ENCODE peak calls at places on chromosome 9, in six cellular contexts. One of them, this sample, is unnamed.
A peak's percentile ranks its signal among the peaks of the same experiment; 100 is the strongest.

GRCh38 chr9:95305770-95306492 is 11.6 kb downstream of the FANCC start:
- DNase-seq in small intestine: no peak
- DNase-seq in colonic mucosa: no peak
- DNase-seq in hepatocyte: no peak
- DNase-seq in testis: no peak
- DNase-seq in stomach: no peak
- DNase-seq in this sample: no peak

GRCh38 chr9:114532561-114533237 is 27.4 kb upstream of the WHRN start:
- DNase-seq in small intestine: no peak
- DNase-seq in colonic mucosa: no peak
- DNase-seq in hepatocyte: no peak
- DNase-seq in testis: no peak
- DNase-seq in stomach: no peak
- DNase-seq in this sample: no peak

GRCh38 chr9:125889122-125889523 is 141.9 kb downstream of the PBX3 start:
- DNase-seq in small intestine: no peak
- DNase-seq in colonic mucosa: peak; percentile 25
- DNase-seq in hepatocyte: peak; percentile 18
- DNase-seq in testis: peak; percentile 49
- DNase-seq in stomach: no peak
- DNase-seq in this sample: no peak

GRCh38 chr9:90883661-90884060 is 82.0 kb downstream of the SYK start:
- DNase-seq in small intestine: no peak
- DNase-seq in colonic mucosa: no peak
- DNase-seq in hepatocyte: no peak
- DNase-seq in testis: no peak
- DNase-seq in stomach: no peak
- DNase-seq in this sample: no peak

GRCh38 chr9:5872496-5872895 is 18.2 kb upstream of the MLANA start:
- DNase-seq in small intestine: no peak
- DNase-seq in colonic mucosa: no peak
- DNase-seq in hepatocyte: no peak
- DNase-seq in testis: no peak
- DNase-seq in stomach: no peak
- DNase-seq in this sample: no peak

GRCh38 chr9:93436218-93436617 is 15.3 kb upstream of the FAM120A start:
- DNase-seq in small intestine: no peak
- DNase-seq in colonic mucosa: no peak
- DNase-seq in hepatocyte: no peak
- DNase-seq in testis: no peak
- DNase-seq in stomach: no peak
- DNase-seq in this sample: no peak

GRCh38 chr9:136403538-136403914 is 3.6 kb upstream of the SNAPC4 start:
- DNase-seq in small intestine: peak; percentile 33
- DNase-seq in colonic mucosa: no peak
- DNase-seq in hepatocyte: no peak
- DNase-seq in testis: no peak
- DNase-seq in stomach: no peak
- DNase-seq in this sample: peak; percentile 38

GRCh38 chr9:90921969-90922368 is 120.3 kb downstream of the SYK start:
- DNase-seq in small intestine: no peak
- DNase-seq in colonic mucosa: no peak
- DNase-seq in hepatocyte: no peak
- DNase-seq in testis: peak; percentile 36
- DNase-seq in stomach: no peak
- DNase-seq in this sample: no peak

GRCh38 chr9:94082956-94083355 is 1.3 kb upstream of the PTPDC1 start:
- DNase-seq in small intestine: no peak
- DNase-seq in colonic mucosa: no peak
- DNase-seq in hepatocyte: no peak
- DNase-seq in testis: no peak
- DNase-seq in stomach: no peak
- DNase-seq in this sample: no peak

GRCh38 chr9:38385896-38386295 is 6.6 kb upstream of the ALDH1B1 start:
- DNase-seq in small intestine: no peak
- DNase-seq in colonic mucosa: no peak
- DNase-seq in hepatocyte: no peak
- DNase-seq in testis: no peak
- DNase-seq in stomach: no peak
- DNase-seq in this sample: no peak
- H3K4me3 ChIP-seq in small intestine: no peak overlapping the region
- H3K4me3 ChIP-seq in colonic mucosa: no peak overlapping the region
- H3K4me3 ChIP-seq in hepatocyte: no peak overlapping the region
- H3K4me3 ChIP-seq in testis: no peak overlapping the region
- H3K4me3 ChIP-seq in stomach: no peak overlapping the region
- H3K4me3 ChIP-seq in this sample: no peak overlapping the region

GRCh38 chr9:77738932-77739331 is 90.8 kb upstream of the GNA14 start:
- DNase-seq in small intestine: no peak
- DNase-seq in colonic mucosa: no peak
- DNase-seq in hepatocyte: no peak
- DNase-seq in testis: no peak
- DNase-seq in stomach: no peak
- DNase-seq in this sample: no peak
- H3K4me1 ChIP-seq in small intestine: no peaks in the 10 kb centered on the region
- H3K4me1 ChIP-seq in colonic mucosa: no peaks in the 10 kb centered on the region
- H3K4me1 ChIP-seq in hepatocyte: peaks cover 4% of the 10 kb centered on the region
- H3K4me1 ChIP-seq in testis: no peaks in the 10 kb centered on the region
- H3K4me1 ChIP-seq in stomach: peaks cover 36% of the 10 kb centered on the region
- H3K4me1 ChIP-seq in this sample: no peaks in the 10 kb centered on the region

DNA sequence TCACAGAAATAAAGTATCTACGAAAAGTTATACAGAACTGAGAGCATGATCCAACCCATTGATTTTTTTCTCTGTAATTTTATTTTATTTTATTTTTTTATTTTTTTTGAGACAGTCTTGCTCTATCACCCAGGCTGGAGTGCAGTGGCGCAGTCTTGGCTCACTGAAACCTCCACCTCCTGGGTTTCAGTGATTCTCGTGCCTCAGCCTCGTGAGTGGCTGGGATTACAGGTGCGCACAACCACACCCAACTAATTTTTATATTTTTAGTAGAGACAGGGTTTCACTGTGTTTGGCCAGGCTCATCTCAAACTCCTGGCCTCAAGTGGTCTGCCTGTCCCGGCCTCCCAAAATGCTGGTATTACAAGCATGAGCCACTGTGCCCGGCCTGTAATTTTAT is 107.3 kb downstream of the VPS13A start:
- DNase-seq in small intestine: no peak
- DNase-seq in colonic mucosa: no peak
- DNase-seq in hepatocyte: no peak
- DNase-seq in testis: no peak
- DNase-seq in stomach: no peak
- DNase-seq in this sample: no peak
- H3K9me3 ChIP-seq in small intestine: no peaks in the 10 kb centered on the region
- H3K9me3 ChIP-seq in colonic mucosa: no peaks in the 10 kb centered on the region
- H3K9me3 ChIP-seq in hepatocyte: peaks cover 6% of the 10 kb centered on the region
- H3K9me3 ChIP-seq in testis: no peaks in the 10 kb centered on the region
- H3K9me3 ChIP-seq in stomach: peaks cover 12% of the 10 kb centered on the region
- H3K9me3 ChIP-seq in this sample: peaks cover 4% of the 10 kb centered on the region

DNA sequence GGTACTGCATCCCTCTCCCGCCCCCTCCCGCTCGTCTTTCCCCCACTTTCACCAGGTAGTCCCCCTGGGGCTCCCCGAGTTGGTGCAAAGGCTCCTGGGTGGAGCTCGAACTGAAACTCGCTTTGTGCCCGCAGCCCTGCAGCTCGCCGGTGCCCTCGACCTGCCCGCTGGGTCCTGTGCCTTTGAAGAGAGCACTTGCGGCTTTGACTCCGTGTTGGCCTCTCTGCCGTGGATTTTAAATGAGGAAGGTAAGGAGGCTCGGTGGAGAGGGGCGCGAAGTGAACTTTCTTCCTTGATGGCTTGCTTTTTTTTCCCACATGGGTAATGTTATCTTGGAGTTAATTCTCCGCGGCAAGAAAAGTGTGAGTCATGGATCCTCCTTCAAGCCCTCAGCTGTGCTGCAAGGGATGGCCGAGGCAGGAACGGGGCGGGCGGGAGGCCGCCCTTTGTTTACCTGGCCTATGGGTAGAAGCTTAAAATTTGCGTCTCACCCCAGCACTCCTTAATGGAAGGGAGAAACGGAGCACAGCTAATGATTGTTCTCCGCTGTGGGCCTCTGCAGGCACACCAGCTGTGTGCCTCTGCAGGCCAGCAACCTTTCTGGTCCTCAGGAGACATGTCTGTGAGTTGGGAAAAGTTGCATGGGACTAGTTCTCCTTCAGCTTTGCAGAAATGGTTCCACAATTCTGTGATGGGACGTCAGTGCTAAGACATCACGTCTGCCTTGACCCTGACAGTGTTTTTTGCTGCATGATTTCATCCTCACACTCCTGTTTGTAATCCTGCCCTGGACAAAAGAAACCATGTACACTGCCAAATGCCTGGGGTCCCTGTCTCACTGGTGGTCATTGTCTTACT is 1.0 kb downstream of the MAMDC2 start:
- DNase-seq in small intestine: peak; percentile 8
- DNase-seq in colonic mucosa: no peak
- DNase-seq in hepatocyte: peak; percentile 54
- DNase-seq in testis: peak; percentile 56
- DNase-seq in stomach: peak; percentile 31
- DNase-seq in this sample: peak; percentile 34
- H3K4me3 ChIP-seq in small intestine: peak overlapping the region; percentile 35
- H3K4me3 ChIP-seq in colonic mucosa: peak overlapping the region; percentile 47
- H3K4me3 ChIP-seq in hepatocyte: no peak overlapping the region
- H3K4me3 ChIP-seq in testis: peak overlapping the region; percentile 80
- H3K4me3 ChIP-seq in stomach: peak overlapping the region; percentile 68
- H3K4me3 ChIP-seq in this sample: no peak overlapping the region

DNA sequence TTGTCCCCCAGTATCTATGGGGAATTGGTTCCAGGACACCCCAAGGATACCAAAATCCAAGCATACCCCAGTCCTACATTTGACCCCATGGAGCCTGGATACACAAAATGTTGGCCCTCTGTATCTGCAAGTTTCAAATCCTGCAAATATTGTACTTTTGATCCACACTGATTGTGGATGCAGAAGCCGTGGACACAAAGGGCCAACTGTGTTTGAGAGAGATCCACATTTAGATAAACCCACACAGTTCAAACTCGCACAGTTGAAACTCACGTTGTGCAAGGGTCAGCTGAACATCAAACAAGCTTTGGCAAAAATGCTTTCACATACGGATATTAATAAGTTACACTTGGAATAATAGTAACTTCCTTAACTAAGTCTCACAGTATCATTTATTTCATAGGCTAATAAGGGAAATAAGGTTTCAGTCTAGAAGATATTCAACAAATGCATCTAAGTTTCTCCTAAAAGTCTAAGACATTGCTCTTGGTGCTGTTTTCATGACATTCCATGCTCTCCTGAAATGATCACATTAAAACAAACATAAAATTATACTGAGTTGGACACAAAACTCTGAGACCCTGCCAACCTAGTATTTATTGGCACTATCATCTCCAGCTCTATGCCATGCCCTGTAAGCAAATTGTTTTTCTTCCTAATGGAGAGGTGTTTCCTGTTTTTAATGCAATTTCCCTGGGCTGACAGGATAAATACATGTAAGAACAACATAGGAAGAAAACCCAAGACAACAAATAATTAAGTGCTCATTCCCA is 32.3 kb downstream of the ACTL7A start:
- DNase-seq in small intestine: no peak
- DNase-seq in colonic mucosa: no peak
- DNase-seq in hepatocyte: no peak
- DNase-seq in testis: no peak
- DNase-seq in stomach: no peak
- DNase-seq in this sample: no peak
- H3K4me1 ChIP-seq in small intestine: no peaks in the 10 kb centered on the region
- H3K4me1 ChIP-seq in colonic mucosa: no peaks in the 10 kb centered on the region
- H3K4me1 ChIP-seq in hepatocyte: peaks cover under 1% of the 10 kb centered on the region
- H3K4me1 ChIP-seq in testis: no peaks in the 10 kb centered on the region
- H3K4me1 ChIP-seq in stomach: no peaks in the 10 kb centered on the region
- H3K4me1 ChIP-seq in this sample: no peaks in the 10 kb centered on the region

GRCh38 chr9:69351227-69351626 is 26.2 kb downstream of the ENTREP1 start:
- DNase-seq in small intestine: no peak
- DNase-seq in colonic mucosa: no peak
- DNase-seq in hepatocyte: no peak
- DNase-seq in testis: no peak
- DNase-seq in stomach: no peak
- DNase-seq in this sample: no peak
- H3K9me3 ChIP-seq in small intestine: no peaks in the 10 kb centered on the region
- H3K9me3 ChIP-seq in colonic mucosa: no peaks in the 10 kb centered on the region
- H3K9me3 ChIP-seq in hepatocyte: no peaks in the 10 kb centered on the region
- H3K9me3 ChIP-seq in testis: no peaks in the 10 kb centered on the region
- H3K9me3 ChIP-seq in stomach: no peaks in the 10 kb centered on the region
- H3K9me3 ChIP-seq in this sample: no peaks in the 10 kb centered on the region

GRCh38 chr9:128091144-128091543 is 23.1 kb downstream of the SLC25A25 start:
- DNase-seq in small intestine: no peak
- DNase-seq in colonic mucosa: no peak
- DNase-seq in hepatocyte: peak; percentile 61
- DNase-seq in testis: peak; percentile 90
- DNase-seq in stomach: no peak
- DNase-seq in this sample: peak; percentile 54

GRCh38 chr9:128093016-128093415 is 25.0 kb downstream of the SLC25A25 start:
- DNase-seq in small intestine: no peak
- DNase-seq in colonic mucosa: no peak
- DNase-seq in hepatocyte: no peak
- DNase-seq in testis: no peak
- DNase-seq in stomach: no peak
- DNase-seq in this sample: no peak

GRCh38 chr9:128091571-128091970 is 23.5 kb downstream of the SLC25A25 start:
- DNase-seq in small intestine: no peak
- DNase-seq in colonic mucosa: no peak
- DNase-seq in hepatocyte: no peak
- DNase-seq in testis: no peak
- DNase-seq in stomach: no peak
- DNase-seq in this sample: no peak

GRCh38 chr9:128094166-128094949 is 26.3 kb downstream of the SLC25A25 start:
- DNase-seq in small intestine: peak; percentile 92
- DNase-seq in colonic mucosa: peak; percentile 90
- DNase-seq in hepatocyte: peak; percentile 96
- DNase-seq in testis: peak; percentile 96
- DNase-seq in stomach: peak; percentile 92
- DNase-seq in this sample: peak; percentile 88

GRCh38 chr9:128092199-128092977 is 24.4 kb downstream of the SLC25A25 start:
- DNase-seq in small intestine: no peak
- DNase-seq in colonic mucosa: no peak
- DNase-seq in hepatocyte: no peak
- DNase-seq in testis: no peak
- DNase-seq in stomach: no peak
- DNase-seq in this sample: no peak
- H3K4me3 ChIP-seq in small intestine: no peak overlapping the region
- H3K4me3 ChIP-seq in colonic mucosa: no peak overlapping the region
- H3K4me3 ChIP-seq in hepatocyte: no peak overlapping the region
- H3K4me3 ChIP-seq in testis: no peak overlapping the region
- H3K4me3 ChIP-seq in stomach: no peak overlapping the region
- H3K4me3 ChIP-seq in this sample: no peak overlapping the region